ENCODE peak calls at places on chromosomes 7 and 10, in seven cellular contexts. One of them, this sample, is unnamed.

GRCh38 chr10:110387983-110388681 is 83.4 kb upstream of the SMNDC1 start:
- DNase-seq in PC-9: no peak
- DNase-seq in COR-L47: no peak
- DNase-seq in NCI-H345: no peak
- DNase-seq in sigmoid colon: no peak
- DNase-seq in T1000: no peak
- DNase-seq in nucleus accumbens: no peak
- DNase-seq in this sample: no peak

GRCh38 chr7:47327698-47328391 is 254.1 kb downstream of the TNS3 start:
- DNase-seq in PC-9: no peak
- DNase-seq in NCI-H345: no peak
- DNase-seq in sigmoid colon: peak; percentile 92
- DNase-seq in COR-L47: no peak
- DNase-seq in T1000: peak; percentile 64
- DNase-seq in nucleus accumbens: peak; percentile 76
- DNase-seq in this sample: peak; percentile 91

GRCh38 chr10:2620827-2621521 is 446.4 kb upstream of the PFKP start:
- DNase-seq in COR-L47: no peak
- DNase-seq in nucleus accumbens: no peak
- DNase-seq in PC-9: no peak
- DNase-seq in T1000: no peak
- DNase-seq in sigmoid colon: no peak
- DNase-seq in NCI-H345: no peak
- DNase-seq in this sample: no peak

GRCh38 chr10:111748184-111748583 is 435.4 kb downstream of the GPAM start:
- DNase-seq in T1000: no peak
- DNase-seq in nucleus accumbens: no peak
- DNase-seq in COR-L47: no peak
- DNase-seq in PC-9: no peak
- DNase-seq in NCI-H345: no peak
- DNase-seq in sigmoid colon: no peak
- DNase-seq in this sample: no peak

GRCh38 chr10:114726820-114727271 is 68.8 kb upstream of the ABLIM1 start:
- DNase-seq in NCI-H345: peak; percentile 2
- DNase-seq in nucleus accumbens: no peak
- DNase-seq in COR-L47: no peak
- DNase-seq in sigmoid colon: no peak
- DNase-seq in PC-9: peak; percentile 89
- DNase-seq in T1000: no peak
- DNase-seq in this sample: no peak

GRCh38 chr10:95236068-95236903 is 42.2 kb downstream of the ACSM6 start:
- DNase-seq in COR-L47: no peak
- DNase-seq in nucleus accumbens: no peak
- DNase-seq in NCI-H345: no peak
- DNase-seq in T1000: no peak
- DNase-seq in sigmoid colon: no peak
- DNase-seq in PC-9: peak; percentile 83
- DNase-seq in this sample: no peak

GRCh38 chr7:1670894-1671875 is 1.1 kb downstream of the ELFN1 start:
- DNase-seq in NCI-H345: no peak
- DNase-seq in sigmoid colon: peak; percentile 39
- DNase-seq in PC-9: no peak
- DNase-seq in T1000: no peak
- DNase-seq in COR-L47: no peak
- DNase-seq in nucleus accumbens: no peak
- DNase-seq in this sample: no peak

GRCh38 chr7:93902777-93903423 is 3.5 kb upstream of the GNGT1 start:
- DNase-seq in NCI-H345: no peak
- DNase-seq in T1000: no peak
- DNase-seq in nucleus accumbens: no peak
- DNase-seq in PC-9: no peak
- DNase-seq in sigmoid colon: no peak
- DNase-seq in COR-L47: peak; percentile 4
- DNase-seq in this sample: no peak

GRCh38 chr7:95951531-95951930 is 179.2 kb downstream of the DYNC1I1 start:
- DNase-seq in COR-L47: no peak
- DNase-seq in T1000: no peak
- DNase-seq in sigmoid colon: no peak
- DNase-seq in NCI-H345: no peak
- DNase-seq in PC-9: no peak
- DNase-seq in nucleus accumbens: no peak
- DNase-seq in this sample: no peak

GRCh38 chr7:148701414-148701813 is 2.7 kb downstream of the CUL1 start:
- DNase-seq in COR-L47: no peak
- DNase-seq in NCI-H345: no peak
- DNase-seq in PC-9: no peak
- DNase-seq in sigmoid colon: no peak
- DNase-seq in T1000: no peak
- DNase-seq in nucleus accumbens: no peak
- DNase-seq in this sample: no peak

GRCh38 chr10:89505606-89506005 is 29.8 kb downstream of the SLC16A12 start:
- DNase-seq in NCI-H345: no peak
- DNase-seq in T1000: no peak
- DNase-seq in PC-9: no peak
- DNase-seq in sigmoid colon: no peak
- DNase-seq in nucleus accumbens: no peak
- DNase-seq in COR-L47: no peak
- DNase-seq in this sample: no peak

GRCh38 chr7:130371059-130371458 is 9.2 kb upstream of the CPA1 start:
- DNase-seq in nucleus accumbens: no peak
- DNase-seq in COR-L47: no peak
- DNase-seq in PC-9: no peak
- DNase-seq in NCI-H345: peak; percentile 10
- DNase-seq in T1000: peak; percentile 14
- DNase-seq in sigmoid colon: peak; percentile 86
- DNase-seq in this sample: no peak

GRCh38 chr10:9682812-9683211 is 1334.9 kb upstream of the CELF2 start:
- DNase-seq in nucleus accumbens: no peak
- DNase-seq in T1000: no peak
- DNase-seq in NCI-H345: no peak
- DNase-seq in sigmoid colon: no peak
- DNase-seq in PC-9: no peak
- DNase-seq in COR-L47: no peak
- DNase-seq in this sample: no peak

GRCh38 chr7:25282194-25282593 is 53.9 kb upstream of the NPVF start:
- DNase-seq in sigmoid colon: no peak
- DNase-seq in COR-L47: no peak
- DNase-seq in NCI-H345: no peak
- DNase-seq in nucleus accumbens: no peak
- DNase-seq in T1000: no peak
- DNase-seq in PC-9: no peak
- DNase-seq in this sample: no peak

GRCh38 chr7:26500749-26501352 is 209.2 kb downstream of the SNX10 start:
- DNase-seq in T1000: no peak
- DNase-seq in COR-L47: peak; percentile 33
- DNase-seq in NCI-H345: peak; percentile 13
- DNase-seq in sigmoid colon: no peak
- DNase-seq in PC-9: peak; percentile 48
- DNase-seq in nucleus accumbens: no peak
- DNase-seq in this sample: no peak

GRCh38 chr10:77600640-77601039 is 37.0 kb downstream of the KCNMA1 start:
- DNase-seq in nucleus accumbens: no peak
- DNase-seq in PC-9: no peak
- DNase-seq in COR-L47: no peak
- DNase-seq in sigmoid colon: peak; percentile 33
- DNase-seq in NCI-H345: no peak
- DNase-seq in T1000: no peak
- DNase-seq in this sample: no peak

GRCh38 chr10:48589266-48589665 is 15.6 kb downstream of the ARHGAP22 start:
- DNase-seq in COR-L47: no peak
- DNase-seq in T1000: no peak
- DNase-seq in nucleus accumbens: no peak
- DNase-seq in sigmoid colon: no peak
- DNase-seq in PC-9: no peak
- DNase-seq in NCI-H345: peak; percentile 53
- DNase-seq in this sample: no peak

GRCh38 chr7:747186-747585 is 20.1 kb upstream of the PRKAR1B start:
- DNase-seq in T1000: no peak
- DNase-seq in nucleus accumbens: no peak
- DNase-seq in sigmoid colon: peak; percentile 48
- DNase-seq in NCI-H345: no peak
- DNase-seq in COR-L47: no peak
- DNase-seq in PC-9: no peak
- DNase-seq in this sample: no peak

GRCh38 chr10:59561397-59562121 is 148.1 kb downstream of the SLC16A9 start:
- DNase-seq in COR-L47: no peak
- DNase-seq in NCI-H345: no peak
- DNase-seq in nucleus accumbens: no peak
- DNase-seq in T1000: no peak
- DNase-seq in PC-9: no peak
- DNase-seq in sigmoid colon: no peak
- DNase-seq in this sample: no peak

GRCh38 chr10:132710036-132710686 is 75.8 kb downstream of the NKX6-2 start:
- DNase-seq in T1000: no peak
- DNase-seq in nucleus accumbens: no peak
- DNase-seq in NCI-H345: no peak
- DNase-seq in sigmoid colon: peak; percentile 56
- DNase-seq in COR-L47: no peak
- DNase-seq in PC-9: no peak
- DNase-seq in this sample: no peak

GRCh38 chr10:34507217-34507616 is 307.9 kb downstream of the PARD3 start:
- DNase-seq in PC-9: no peak
- DNase-seq in nucleus accumbens: no peak
- DNase-seq in NCI-H345: peak; percentile 28
- DNase-seq in sigmoid colon: no peak
- DNase-seq in T1000: no peak
- DNase-seq in COR-L47: peak; percentile 58
- DNase-seq in this sample: no peak

GRCh38 chr10:50981904-50982303 is 92.4 kb upstream of the PRKG1 start:
- DNase-seq in sigmoid colon: no peak
- DNase-seq in PC-9: no peak
- DNase-seq in COR-L47: no peak
- DNase-seq in nucleus accumbens: no peak
- DNase-seq in T1000: no peak
- DNase-seq in NCI-H345: no peak
- DNase-seq in this sample: no peak

GRCh38 chr7:148962823-148963582 is 65.3 kb downstream of the PDIA4 start:
- DNase-seq in T1000: peak; percentile 15
- DNase-seq in COR-L47: peak; percentile 48
- DNase-seq in PC-9: peak; percentile 47
- DNase-seq in sigmoid colon: peak; percentile 82
- DNase-seq in nucleus accumbens: no peak
- DNase-seq in NCI-H345: peak; percentile 74
- DNase-seq in this sample: no peak

This sample was measured in osteocyte.